ENCODE peak calls at places on chromosomes 6 and 20, in eight cellular contexts. P is left ventricle myocardium superior; Y is HepG2; N is T-cell; F is stimulated activated CD4-positive, alpha-beta T cell treated with anti-CD3 and anti-CD28 coated beads, Interleukin-1b, Interleukin-23, amount 100 ng/mL, for 24 hours; Q is neural progenitor cell; R is EH; K is neuronal stem cell. I is an unnamed sample.

GRCh38 chr6:149031545-149032317 is 284.9 kb downstream of the UST start:
- DNase-seq in R (peak), N (no peak), F (no peak), Y (peak), Q (no peak), P (no peak), K (no peak), I (peak)

GRCh38 chr6:40587240-40588069 is at the start of gene LRFN2:
- DNase-seq in F (peak), Y (peak), P (peak), Q (peak), R (peak), N (peak), K (peak), I (peak)

GRCh38 chr20:1863296-1863695 is 31.9 kb upstream of the SIRPA start:
- DNase-seq in Q (no peak), K (no peak), F (no peak), N (no peak), R (no peak), Y (no peak), P (no peak), I (peak)

GRCh38 chr20:38790210-38791053 is 15.1 kb upstream of the PPP1R16B start:
- DNase-seq in N (peak), F (no peak), Y (peak), Q (peak), R (peak), P (no peak), K (no peak), I (peak)

GRCh38 chr6:160240691-160241084 is 17.9 kb downstream of the SLC22A2 start:
- DNase-seq in F (no peak), K (no peak), Y (no peak), N (no peak), Q (no peak), P (no peak), R (no peak), I (no peak)

GRCh38 chr6:33167374-33168148 is 24.7 kb downstream of the COL11A2 start:
- DNase-seq in Q (no peak), N (no peak), K (no peak), R (no peak), P (no peak), Y (no peak), F (no peak), I (no peak)

GRCh38 chr6:159113223-159113622 is 56.0 kb upstream of the FNDC1 start:
- DNase-seq in P (no peak), Q (no peak), N (no peak), R (no peak), Y (no peak), K (no peak), F (no peak), I (no peak)

GRCh38 chr6:41767112-41767946 is 12.4 kb downstream of the FRS3 start:
- DNase-seq in P (no peak), Y (peak), N (no peak), K (no peak), Q (no peak), R (peak), F (no peak), I (peak)

GRCh38 chr6:148177589-148178233 is 164.9 kb upstream of the SASH1 start:
- DNase-seq in Q (peak), P (peak), Y (peak), R (peak), F (peak), K (no peak), N (no peak), I (peak)

GRCh38 chr6:96301781-96302180 is 219.8 kb upstream of the UFL1 start:
- DNase-seq in Y (peak), R (no peak), F (no peak), K (peak), N (no peak), Q (peak), P (no peak), I (no peak)

GRCh38 chr6:168374541-168375071 is 55.0 kb upstream of the DACT2 start:
- DNase-seq in Q (no peak), Y (no peak), P (peak), K (no peak), N (no peak), F (no peak), R (no peak), I (no peak)

GRCh38 chr6:21393426-21394165 is 200.0 kb upstream of the SOX4 start:
- DNase-seq in P (no peak), Q (no peak), N (no peak), F (no peak), R (peak), Y (no peak), K (no peak), I (no peak)